ENCODE peak calls at places on chromosome 1, in six cellular contexts. I is G401; Z is GM04504; B is activated naive CD4-positive, alpha-beta T cell; V is activated CD8-positive, alpha-beta T cell treated with anti-CD3 and anti-CD28 coated beads, Interleukin-2, amount 10 ng/mL, durations not matched to agents 7 days and 5 days; A is activated B cell treated with CpG ODN at 0.5 μM for 24 hours. X is an unnamed sample.

GRCh38 chr1:110098222-110099026 is 13.8 kb upstream of the UBL4B start:
- DNase-seq in I (no peak), Z (no peak), B (no peak), V (no peak), A (no peak), X (no peak)

GRCh38 chr1:48018799-48019198 is 21.6 kb upstream of the TRABD2B start:
- DNase-seq in I (no peak), Z (no peak), B (no peak), V (no peak), A (no peak), X (no peak)

GRCh38 chr1:26677306-26678115 is 18.3 kb upstream of the ARID1A start:
- DNase-seq in I (peak; percentile 96), Z (peak; percentile 44), B (peak; percentile 22), V (peak; percentile 66), A (peak; percentile 32), X (peak; percentile 64)

GRCh38 chr1:180027949-180028445 is 73.4 kb downstream of the CEP350 start:
- DNase-seq in I (no peak), Z (peak; percentile 83), B (no peak), V (no peak), A (no peak), X (no peak)

GRCh38 chr1:13699936-13700520 is at the start of gene PRDM2:
- DNase-seq in I (peak; percentile 31), Z (no peak), B (peak; percentile 56), V (peak; percentile 64), A (peak; percentile 77), X (no peak)

GRCh38 chr1:21666572-21667320 is 2.4 kb downstream of the RAP1GAP start:
- DNase-seq in I (peak; percentile 83), Z (no peak), B (no peak), V (no peak), A (no peak), X (no peak)

GRCh38 chr1:101290922-101291561 is 54.2 kb downstream of the S1PR1 start:
- DNase-seq in I (no peak), Z (no peak), B (no peak), V (peak; percentile 50), A (no peak), X (no peak)

GRCh38 chr1:221839794-221840395 is 98.0 kb upstream of the DUSP10 start:
- DNase-seq in I (no peak), Z (peak; percentile 38), B (peak; percentile 15), V (peak; percentile 63), A (peak; percentile 80), X (no peak)

GRCh38 chr1:20666804-20667203 is 5.6 kb upstream of the DDOST start:
- DNase-seq in I (no peak), Z (no peak), B (no peak), V (peak; percentile 48), A (no peak), X (peak; percentile 16)

GRCh38 chr1:50705699-50706098 is 254.4 kb downstream of the FAF1 start:
- DNase-seq in I (peak; percentile 27), Z (no peak), B (no peak), V (no peak), A (no peak), X (no peak)

GRCh38 chr1:117370071-117370470 is 2.8 kb downstream of the MAN1A2 start:
- DNase-seq in I (peak; percentile 47), Z (no peak), B (no peak), V (no peak), A (no peak), X (no peak)

GRCh38 chr1:198088360-198089071 is 68.3 kb upstream of the NEK7 start:
- DNase-seq in I (no peak), Z (peak; percentile 40), B (no peak), V (peak; percentile 30), A (no peak), X (no peak)

GRCh38 chr1:175075572-175076568 is 8.2 kb downstream of the TNN start:
- DNase-seq in I (no peak), Z (no peak), B (no peak), V (no peak), A (no peak), X (no peak)

GRCh38 chr1:86082183-86082582 is 74.4 kb downstream of the COL24A1 start:
- DNase-seq in I (no peak), Z (no peak), B (no peak), V (no peak), A (no peak), X (no peak)

X was measured in HFF-Myc.